ENCODE peak calls at places on chromosome 13, in six cellular contexts. L is mammary epithelial cell, V is neural progenitor cell, K is hepatocyte, G is H9, U is GM12878. T is an unnamed sample.

GRCh38 chr13:75347457-75347856 is 134.5 kb downstream of the TBC1D4 start:
- DNase-seq in L (no peak), V (no peak), K (no peak), G (no peak), U (no peak), T (no peak)

GRCh38 chr13:39419068-39419467 is 183.9 kb downstream of the LHFPL6 start:
- DNase-seq in L (no peak), V (no peak), K (no peak), G (no peak), U (no peak), T (no peak)

GRCh38 chr13:84431646-84432045 is 549.4 kb upstream of the SLITRK1 start:
- DNase-seq in L (peak; percentile 10), V (no peak), K (no peak), G (no peak), U (no peak), T (no peak)

GRCh38 chr13:32125746-32126145 is 94.2 kb downstream of the FRY start:
- DNase-seq in L (peak; percentile 50), V (no peak), K (no peak), G (no peak), U (no peak), T (no peak)

GRCh38 chr13:43652751-43653150 is 134.0 kb downstream of the ENOX1 start:
- DNase-seq in L (no peak), V (no peak), K (no peak), G (no peak), U (no peak), T (no peak)

GRCh38 chr13:35987572-35988513 is 143.3 kb downstream of the DCLK1 start:
- DNase-seq in L (no peak), V (no peak), K (no peak), G (peak; percentile 43), U (no peak), T (no peak)

GRCh38 chr13:100363351-100363750 is 225.2 kb downstream of the GGACT start:
- DNase-seq in L (no peak), V (no peak), K (no peak), G (no peak), U (no peak), T (no peak)

GRCh38 chr13:25046985-25047660 is 48.8 kb upstream of the PABPC3 start:
- DNase-seq in L (peak; percentile 26), V (peak; percentile 83), K (peak; percentile 43), G (peak; percentile 78), U (no peak), T (no peak)

GRCh38 chr13:50713849-50714248 is 129.6 kb downstream of the DLEU7 start:
- DNase-seq in L (peak; percentile 81), V (no peak), K (no peak), G (no peak), U (peak; percentile 16), T (no peak)

GRCh38 chr13:101152184-101152583 is 264.1 kb downstream of the NALCN start:
- DNase-seq in L (no peak), V (no peak), K (no peak), G (no peak), U (no peak), T (peak; percentile 62)

GRCh38 chr13:44989941-44990340 is 603 bp downstream of the GPALPP1 start:
- DNase-seq in L (peak; percentile 6), V (no peak), K (peak; percentile 14), G (no peak), U (no peak), T (peak; percentile 57)

GRCh38 chr13:112733661-112734379 is 44.0 kb downstream of the ATP11A start:
- DNase-seq in L (no peak), V (peak; percentile 89), K (no peak), G (peak; percentile 84), U (no peak), T (no peak)

GRCh38 chr13:39418424-39418823 is 184.6 kb downstream of the LHFPL6 start:
- DNase-seq in L (no peak), V (no peak), K (no peak), G (no peak), U (no peak), T (no peak)

GRCh38 chr13:69292789-69293425 is 814.7 kb upstream of the ATXN8OS start:
- DNase-seq in L (no peak), V (no peak), K (no peak), G (no peak), U (no peak), T (no peak)

GRCh38 chr13:40352807-40353562 is 313.5 kb downstream of the FOXO1 start:
- DNase-seq in L (no peak), V (no peak), K (peak; percentile 35), G (no peak), U (no peak), T (no peak)

GRCh38 chr13:51501592-51502205 is 48.9 kb upstream of the INTS6 start:
- DNase-seq in L (peak; percentile 54), V (no peak), K (no peak), G (no peak), U (no peak), T (no peak)

GRCh38 chr13:83184150-83184475 is 698.2 kb downstream of the SLITRK1 start:
- DNase-seq in L (no peak), V (no peak), K (no peak), G (peak; percentile 30), U (no peak), T (no peak)

GRCh38 chr13:30906411-30906990 is 430 bp downstream of the MEDAG start:
- DNase-seq in L (no peak), V (no peak), K (no peak), G (peak; percentile 39), U (no peak), T (no peak)

GRCh38 chr13:24741016-24741662 is 22.8 kb upstream of the RNF17 start:
- DNase-seq in L (no peak), V (no peak), K (no peak), G (peak; percentile 57), U (no peak), T (peak; percentile 73)

GRCh38 chr13:73718248-73718647 is 416.0 kb downstream of the KLF12 start:
- DNase-seq in L (no peak), V (no peak), K (no peak), G (peak; percentile 39), U (no peak), T (no peak)

GRCh38 chr13:59776924-59777690 is 386.6 kb downstream of the DIAPH3 start:
- DNase-seq in L (peak; percentile 80), V (no peak), K (no peak), G (no peak), U (peak; percentile 17), T (no peak)

GRCh38 chr13:113545931-113546516 is 38.5 kb upstream of the TFDP1 start:
- DNase-seq in L (no peak), V (no peak), K (no peak), G (peak; percentile 19), U (no peak), T (no peak)

GRCh38 chr13:97856001-97856675 is 97.3 kb upstream of the IPO5 start:
- DNase-seq in L (no peak), V (peak; percentile 76), K (peak; percentile 21), G (no peak), U (no peak), T (no peak)

GRCh38 chr13:21986602-21987001 is 315.7 kb downstream of the FGF9 start:
- DNase-seq in L (no peak), V (no peak), K (peak; percentile 22), G (no peak), U (no peak), T (no peak)

GRCh38 chr13:93262729-93263128 is 36.1 kb downstream of the GPC6 start:
- DNase-seq in L (peak; percentile 71), V (no peak), K (no peak), G (no peak), U (no peak), T (no peak)
- H3K27ac ChIP-seq in L (peak overlapping the region; percentile 14), V (no peak overlapping the region), K (no peak overlapping the region), G (no peak overlapping the region), U (no peak overlapping the region), T (no peak overlapping the region)

DNA sequence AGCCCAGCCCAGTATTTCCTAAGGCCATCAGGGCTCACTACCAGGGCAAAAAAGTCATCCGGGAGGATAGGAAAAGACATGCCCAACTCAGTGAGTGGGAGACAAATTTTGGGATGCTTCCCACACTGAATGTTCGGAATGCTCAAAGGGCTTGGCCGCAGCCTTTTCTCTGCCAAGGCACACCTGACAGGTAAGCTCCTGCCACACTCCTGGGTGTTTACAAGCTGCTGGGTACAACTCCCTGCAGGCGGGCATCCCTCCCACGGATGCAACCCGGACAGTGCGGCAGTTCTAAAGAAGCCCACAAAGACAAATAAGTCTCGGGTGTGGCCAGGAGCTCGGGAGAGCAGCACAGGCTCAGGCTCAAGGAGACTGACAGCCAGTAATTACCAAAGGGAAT is 28.1 kb downstream of the SLC7A1 start:
- DNase-seq in L (peak; percentile 84), V (no peak), K (no peak), G (no peak), U (no peak), T (no peak)
- H4K20me1 ChIP-seq in L (peaks cover 1% of the 10 kb centered on the region), V (peaks cover 21% of the 10 kb centered on the region), K (peaks cover 18% of the 10 kb centered on the region), G (no peaks in the 10 kb centered on the region), U (no peaks in the 10 kb centered on the region), T (peaks cover 83% of the 10 kb centered on the region)

DNA sequence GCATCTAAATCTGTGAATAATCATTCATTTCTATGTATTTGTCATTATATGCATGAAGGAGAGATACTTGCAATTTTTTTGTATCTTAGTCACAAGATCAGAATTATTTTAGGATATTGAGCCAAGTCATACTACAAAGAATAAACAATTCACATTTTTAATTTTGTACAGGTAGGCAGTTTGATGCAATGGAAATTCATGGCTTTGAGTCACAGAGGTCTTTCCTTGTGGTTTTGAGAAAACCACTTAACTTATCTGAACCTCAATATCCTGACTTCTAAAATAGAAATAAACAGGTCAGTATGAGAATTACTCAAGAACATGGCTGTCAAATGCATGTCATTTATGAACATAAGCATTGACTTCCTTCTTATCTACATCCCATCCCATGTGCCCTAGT is 221.4 kb upstream of the SLC10A2 start:
- DNase-seq in L (peak; percentile 87), V (no peak), K (no peak), G (no peak), U (no peak), T (no peak)
- H3K27ac ChIP-seq in L (peak overlapping the region; percentile 28), V (no peak overlapping the region), K (no peak overlapping the region), G (no peak overlapping the region), U (no peak overlapping the region), T (no peak overlapping the region)

GRCh38 chr13:33349314-33349995 is 63.9 kb upstream of the STARD13 start:
- DNase-seq in L (no peak), V (peak; percentile 14), K (no peak), G (peak; percentile 47), U (no peak), T (no peak)

GRCh38 chr13:33352023-33352422 is 66.5 kb upstream of the STARD13 start:
- DNase-seq in L (no peak), V (no peak), K (peak; percentile 19), G (no peak), U (no peak), T (no peak)

GRCh38 chr13:33349996-33350826 is 64.7 kb upstream of the STARD13 start:
- DNase-seq in L (no peak), V (peak; percentile 47), K (peak; percentile 44), G (peak; percentile 32), U (no peak), T (no peak)

GRCh38 chr13:33352520-33352919 is 67.0 kb upstream of the STARD13 start:
- DNase-seq in L (no peak), V (no peak), K (no peak), G (no peak), U (no peak), T (no peak)

GRCh38 chr13:33351324-33351723 is 65.8 kb upstream of the STARD13 start:
- DNase-seq in L (no peak), V (no peak), K (no peak), G (no peak), U (no peak), T (no peak)
- H4K20me1 ChIP-seq in L (no peaks in the 10 kb centered on the region), V (no peaks in the 10 kb centered on the region), K (no peaks in the 10 kb centered on the region), G (no peaks in the 10 kb centered on the region), U (no peaks in the 10 kb centered on the region), T (no peaks in the 10 kb centered on the region)

GRCh38 chr13:107581009-107581408 is 634.3 kb downstream of the LIG4 start:
- DNase-seq in L (no peak), V (peak; percentile 51), K (no peak), G (no peak), U (no peak), T (no peak)
- H3K27ac ChIP-seq in L (no peak overlapping the region), V (no peak overlapping the region), K (no peak overlapping the region), G (no peak overlapping the region), U (no peak overlapping the region), T (no peak overlapping the region)

GRCh38 chr13:102807699-102808098 is 8.8 kb downstream of the BIVM start:
- DNase-seq in L (no peak), V (no peak), K (no peak), G (no peak), U (no peak), T (no peak)
- H4K20me1 ChIP-seq in L (no peaks in the 10 kb centered on the region), V (no peaks in the 10 kb centered on the region), K (no peaks in the 10 kb centered on the region), G (no peaks in the 10 kb centered on the region), U (no peaks in the 10 kb centered on the region), T (no peaks in the 10 kb centered on the region)

T was measured in Karpas-422.